ENCODE peak calls at places on chromosomes 3 and 15, in eight cellular contexts. S is esophagus squamous epithelium; V is GM03348; U is cerebellum; M is A549; O is keratinocyte; A is lower lobe of right lung; I is activated CD4-positive, alpha-beta T cell treated with anti-CD3 and anti-CD28 coated beads, Interleukin-2, amount 10 ng/mL, durations not matched to agents 7 days and 5 days. Q is an unnamed sample.
A peak's percentile ranks its signal among the peaks of the same experiment; 100 is the strongest.

GRCh38 chr3:36373084-36373483 is 7.2 kb upstream of the STAC start:
- DNase-seq in M (no peak), I (no peak), S (no peak), O (peak; percentile 45), V (peak; percentile 54), U (no peak), A (no peak), Q (no peak)

GRCh38 chr15:28051920-28052633 is 47.0 kb downstream of the OCA2 start:
- DNase-seq in V (no peak), O (no peak), M (no peak), I (no peak), S (no peak), U (no peak), A (no peak), Q (no peak)

GRCh38 chr15:57458255-57458850 is 82.0 kb downstream of the CGNL1 start:
- DNase-seq in A (no peak), O (no peak), U (no peak), V (no peak), S (no peak), M (no peak), I (no peak), Q (no peak)

GRCh38 chr3:80152692-80153091 is 384.9 kb upstream of the ROBO1 start:
- DNase-seq in U (no peak), M (no peak), V (no peak), I (no peak), O (no peak), A (no peak), S (no peak), Q (no peak)

GRCh38 chr15:26475554-26475953 is 297.3 kb downstream of the GABRB3 start:
- DNase-seq in U (no peak), O (no peak), S (no peak), A (no peak), I (no peak), V (no peak), M (no peak), Q (no peak)

GRCh38 chr15:32730677-32731654 is 13.2 kb downstream of the GREM1 start:
- DNase-seq in O (peak; percentile 19), M (no peak), S (no peak), I (no peak), A (peak; percentile 85), V (peak; percentile 55), U (no peak), Q (peak; percentile 57)

GRCh38 chr3:76365284-76365683 is 579.9 kb upstream of the ZNF717 start:
- DNase-seq in A (no peak), M (no peak), U (no peak), V (no peak), O (no peak), S (no peak), I (no peak), Q (no peak)

GRCh38 chr3:191563722-191564121 is 102.8 kb downstream of the PYDC2 start:
- DNase-seq in I (no peak), A (no peak), U (no peak), M (no peak), S (no peak), V (no peak), O (no peak), Q (no peak)

GRCh38 chr3:189792046-189792929 is 161.1 kb downstream of the TP63 start:
- DNase-seq in S (no peak), V (no peak), U (no peak), O (no peak), I (no peak), M (no peak), A (no peak), Q (no peak)

GRCh38 chr3:159824341-159824740 is 164.3 kb upstream of the IL12A start:
- DNase-seq in A (no peak), O (peak; percentile 75), I (no peak), U (peak; percentile 44), S (no peak), V (peak; percentile 88), M (peak; percentile 82), Q (peak; percentile 69)